ENCODE peak calls at places on chromosomes 11 and 22, in five cellular contexts. U is neuronal stem cell, A is colonic mucosa, P is hepatocyte, Q is kidney. C is an unnamed sample. For H3K4me1 and H3K9me3, the result is how much of the 10 kb centered on the place peaks cover.

GRCh38 chr11:126465573-126466287 is 110.2 kb downstream of the ST3GAL4 start:
- DNase-seq in U (no peak), A (no peak), P (no peak), Q (no peak), C (no peak)

GRCh38 chr11:16986434-16987204 is 27.6 kb downstream of the PLEKHA7 start:
- DNase-seq in U (no peak), A (peak), P (peak), Q (peak), C (peak)

GRCh38 chr11:76526878-76527277 is 82.1 kb downstream of the EMSY start:
- DNase-seq in U (no peak), A (no peak), P (no peak), Q (no peak), C (no peak)

GRCh38 chr11:17541330-17541885 is 2.8 kb downstream of the USH1C start:
- DNase-seq in U (no peak), A (peak), P (peak), Q (no peak), C (no peak)

GRCh38 chr11:33507967-33508366 is 192.7 kb downstream of the C11orf91 start:
- DNase-seq in U (no peak), A (no peak), P (peak), Q (no peak), C (peak)

GRCh38 chr11:15704064-15704463 is 589.3 kb downstream of the INSC start:
- DNase-seq in U (no peak), A (no peak), P (no peak), Q (no peak), C (peak)

GRCh38 chr11:82523141-82523540 is 210.5 kb downstream of the FAM181B start:
- DNase-seq in U (peak), A (no peak), P (peak), Q (no peak), C (peak)

GRCh38 chr11:125933030-125933813 is 12.6 kb upstream of the VSIG10L2 start:
- DNase-seq in U (no peak), A (no peak), P (no peak), Q (no peak), C (no peak)

DNA sequence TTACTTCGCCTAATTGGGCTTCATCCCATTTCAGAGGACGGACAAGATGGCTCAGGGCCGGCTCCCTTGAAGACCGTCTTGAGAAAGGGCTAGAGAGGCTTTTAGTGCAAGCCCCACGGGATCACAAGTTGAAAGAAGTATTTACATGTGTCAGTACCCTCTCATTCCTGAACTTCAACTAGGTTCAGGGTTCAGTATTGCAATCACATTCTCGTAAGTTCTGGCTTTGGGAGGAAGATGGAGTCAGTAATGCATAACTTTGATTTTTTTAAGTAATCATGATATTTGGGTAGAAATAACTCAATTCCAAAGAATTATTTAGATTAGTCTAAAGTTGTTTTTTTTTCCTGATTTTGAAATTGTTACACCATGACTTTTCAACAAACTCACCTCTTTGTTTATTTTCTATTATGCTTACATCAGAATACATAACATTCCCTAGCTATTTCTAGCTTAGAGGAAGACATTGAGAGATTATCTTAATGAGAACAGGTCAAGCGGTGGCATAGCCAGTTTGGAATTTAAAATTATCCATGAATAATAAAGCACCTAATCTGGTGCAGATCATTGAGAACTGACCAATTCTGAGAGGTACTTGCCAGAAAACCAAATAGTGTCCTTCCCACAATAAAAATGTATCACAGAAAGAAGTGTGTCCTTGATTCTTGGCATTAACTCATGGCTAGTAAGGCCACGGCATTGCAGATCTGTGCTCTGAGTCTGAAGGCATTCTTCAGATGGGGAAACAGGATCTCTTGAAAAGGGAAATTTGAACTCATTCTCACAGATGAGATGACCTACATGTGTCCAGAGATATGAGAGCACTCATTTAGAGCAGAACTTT is 92.1 kb upstream of the BLID start:
- DNase-seq in U (no peak), A (no peak), P (no peak), Q (no peak), C (no peak)
- H3K4me1 ChIP-seq in U (under half), A (under half), P (under half), Q (under half), C (under half)

GRCh38 chr11:71186861-71187260 is 65.5 kb downstream of the SHANK2 start:
- DNase-seq in U (no peak), A (no peak), P (no peak), Q (peak), C (peak)
- H3K9me3 ChIP-seq in U (under half), A (under half), P (under half), Q (under half), C (under half)

GRCh38 chr11:57123590-57123989 is 58.2 kb upstream of the LRRC55 start:
- DNase-seq in U (no peak), A (no peak), P (peak), Q (no peak), C (no peak)

GRCh38 chr11:57121996-57122395 is 59.8 kb upstream of the LRRC55 start:
- DNase-seq in U (no peak), A (no peak), P (no peak), Q (no peak), C (no peak)

GRCh38 chr11:57124460-57124859 is 57.3 kb upstream of the LRRC55 start:
- DNase-seq in U (no peak), A (no peak), P (no peak), Q (no peak), C (no peak)

GRCh38 chr11:57126766-57127400 is 54.9 kb upstream of the LRRC55 start:
- DNase-seq in U (no peak), A (no peak), P (no peak), Q (no peak), C (no peak)

GRCh38 chr11:57124912-57125311 is 56.8 kb upstream of the LRRC55 start:
- DNase-seq in U (no peak), A (no peak), P (no peak), Q (no peak), C (no peak)
- H3K4me1 ChIP-seq in U (under half), A (under half), P (under half), Q (under half), C (under half)

DNA sequence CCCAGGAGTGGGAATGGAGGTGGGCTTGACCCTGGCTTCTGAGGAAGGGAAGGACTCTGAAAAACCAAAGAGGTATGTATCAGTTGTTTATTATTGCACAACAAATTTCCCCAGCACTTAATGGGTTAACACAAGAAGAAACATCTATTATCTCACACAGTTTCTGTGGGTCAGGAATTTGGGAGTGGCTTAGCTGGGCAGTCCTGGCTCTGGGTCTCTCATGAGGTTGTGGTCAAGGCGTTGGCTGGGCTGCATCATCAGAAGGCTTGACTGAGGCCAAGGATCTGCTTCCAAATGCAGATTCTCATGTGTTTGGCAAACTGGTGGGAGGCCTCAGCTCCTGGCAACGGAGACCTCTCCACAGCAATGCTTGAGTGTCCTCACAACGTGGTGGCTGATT is 17.5 kb upstream of the SMIM38 start:
- DNase-seq in U (no peak), A (no peak), P (no peak), Q (no peak), C (peak)
- H3K9me3 ChIP-seq in U (under half), A (under half), P (under half), Q (under half), C (under half)

GRCh38 chr11:2251138-2251537 is 19.2 kb downstream of the ASCL2 start:
- DNase-seq in U (no peak), A (no peak), P (no peak), Q (no peak), C (peak)
- H3K4me1 ChIP-seq in U (under half), A (under half), P (under half), Q (under half), C (under half)

GRCh38 chr22:48154943-48155240 is 1392.4 kb downstream of the TBC1D22A start:
- DNase-seq in U (no peak), A (no peak), P (no peak), Q (no peak), C (no peak)
- H3K9me3 ChIP-seq in U (under half), A (under half), P (under half), Q (under half), C (under half)